ENCODE peak calls at places on chromosomes 7 and 10, in four cellular contexts. One of them, this sample, is unnamed.

GRCh38 chr10:70903262-70903921 is 15.0 kb upstream of the PCBD1 start:
- DNase-seq in heart right ventricle: peak
- DNase-seq in fibroblast of the aortic adventitia: peak
- DNase-seq in astrocyte of the spinal cord: peak
- DNase-seq in this sample: peak

GRCh38 chr10:43965918-43966570 is 317.4 kb upstream of the ZNF32 start:
- DNase-seq in fibroblast of the aortic adventitia: no peak
- DNase-seq in astrocyte of the spinal cord: no peak
- DNase-seq in heart right ventricle: no peak
- DNase-seq in this sample: no peak

GRCh38 chr7:157754416-157754790 is 417.6 kb downstream of the DNAJB6 start:
- DNase-seq in heart right ventricle: no peak
- DNase-seq in astrocyte of the spinal cord: no peak
- DNase-seq in fibroblast of the aortic adventitia: no peak
- DNase-seq in this sample: no peak

GRCh38 chr10:124745678-124746077 is 1.5 kb upstream of the FAM53B start:
- DNase-seq in fibroblast of the aortic adventitia: peak
- DNase-seq in astrocyte of the spinal cord: peak
- DNase-seq in heart right ventricle: no peak
- DNase-seq in this sample: peak

GRCh38 chr7:104898434-104898833 is 115.6 kb upstream of the KMT2E start:
- DNase-seq in fibroblast of the aortic adventitia: no peak
- DNase-seq in astrocyte of the spinal cord: no peak
- DNase-seq in heart right ventricle: no peak
- DNase-seq in this sample: no peak

GRCh38 chr10:61902448-61903183 is 1.1 kb downstream of the ARID5B start:
- DNase-seq in fibroblast of the aortic adventitia: peak
- DNase-seq in astrocyte of the spinal cord: peak
- DNase-seq in heart right ventricle: peak
- DNase-seq in this sample: peak

GRCh38 chr7:107232568-107233090 is 63.8 kb downstream of the HBP1 start:
- DNase-seq in heart right ventricle: no peak
- DNase-seq in fibroblast of the aortic adventitia: no peak
- DNase-seq in astrocyte of the spinal cord: peak
- DNase-seq in this sample: peak

GRCh38 chr7:30367561-30367960 is 83.2 kb downstream of the ZNRF2 start:
- DNase-seq in fibroblast of the aortic adventitia: no peak
- DNase-seq in heart right ventricle: no peak
- DNase-seq in astrocyte of the spinal cord: no peak
- DNase-seq in this sample: no peak

GRCh38 chr7:139716156-139716942 is 61.4 kb downstream of the HIPK2 start:
- DNase-seq in heart right ventricle: no peak
- DNase-seq in fibroblast of the aortic adventitia: no peak
- DNase-seq in astrocyte of the spinal cord: no peak
- DNase-seq in this sample: no peak

GRCh38 chr7:140517546-140518369 is 38.5 kb upstream of the MKRN1 start:
- DNase-seq in astrocyte of the spinal cord: peak
- DNase-seq in heart right ventricle: peak
- DNase-seq in fibroblast of the aortic adventitia: peak
- DNase-seq in this sample: peak

GRCh38 chr10:74556072-74556705 is 270.2 kb upstream of the KAT6B start:
- DNase-seq in heart right ventricle: no peak
- DNase-seq in fibroblast of the aortic adventitia: no peak
- DNase-seq in astrocyte of the spinal cord: no peak
- DNase-seq in this sample: no peak

GRCh38 chr7:117085769-117086463 is 132.6 kb downstream of the ST7 start:
- DNase-seq in fibroblast of the aortic adventitia: peak
- DNase-seq in heart right ventricle: no peak
- DNase-seq in astrocyte of the spinal cord: peak
- DNase-seq in this sample: peak

GRCh38 chr10:3095373-3096139 is 28.2 kb downstream of the PFKP start:
- DNase-seq in fibroblast of the aortic adventitia: peak
- DNase-seq in heart right ventricle: peak
- DNase-seq in astrocyte of the spinal cord: peak
- DNase-seq in this sample: peak

GRCh38 chr10:17120711-17121110 is 8.9 kb downstream of the CUBN start:
- DNase-seq in heart right ventricle: no peak
- DNase-seq in astrocyte of the spinal cord: no peak
- DNase-seq in fibroblast of the aortic adventitia: no peak
- DNase-seq in this sample: no peak

GRCh38 chr7:22129819-22130580 is 184.3 kb upstream of the CDCA7L start:
- DNase-seq in astrocyte of the spinal cord: peak
- DNase-seq in heart right ventricle: no peak
- DNase-seq in fibroblast of the aortic adventitia: no peak
- DNase-seq in this sample: no peak

GRCh38 chr10:19549503-19549902 is 266.7 kb upstream of the PLXDC2 start:
- DNase-seq in fibroblast of the aortic adventitia: no peak
- DNase-seq in astrocyte of the spinal cord: no peak
- DNase-seq in heart right ventricle: no peak
- DNase-seq in this sample: no peak

GRCh38 chr10:102033787-102034186 is 22.2 kb downstream of the ARMH3 start:
- DNase-seq in astrocyte of the spinal cord: no peak
- DNase-seq in heart right ventricle: no peak
- DNase-seq in fibroblast of the aortic adventitia: no peak
- DNase-seq in this sample: no peak

GRCh38 chr10:84352251-84352842 is 24.0 kb downstream of the CCSER2 start:
- DNase-seq in heart right ventricle: peak
- DNase-seq in astrocyte of the spinal cord: peak
- DNase-seq in fibroblast of the aortic adventitia: peak
- DNase-seq in this sample: peak

GRCh38 chr10:124691448-124692435 is 52.4 kb downstream of the FAM53B start:
- DNase-seq in fibroblast of the aortic adventitia: no peak
- DNase-seq in heart right ventricle: no peak
- DNase-seq in astrocyte of the spinal cord: no peak
- DNase-seq in this sample: no peak

DNA sequence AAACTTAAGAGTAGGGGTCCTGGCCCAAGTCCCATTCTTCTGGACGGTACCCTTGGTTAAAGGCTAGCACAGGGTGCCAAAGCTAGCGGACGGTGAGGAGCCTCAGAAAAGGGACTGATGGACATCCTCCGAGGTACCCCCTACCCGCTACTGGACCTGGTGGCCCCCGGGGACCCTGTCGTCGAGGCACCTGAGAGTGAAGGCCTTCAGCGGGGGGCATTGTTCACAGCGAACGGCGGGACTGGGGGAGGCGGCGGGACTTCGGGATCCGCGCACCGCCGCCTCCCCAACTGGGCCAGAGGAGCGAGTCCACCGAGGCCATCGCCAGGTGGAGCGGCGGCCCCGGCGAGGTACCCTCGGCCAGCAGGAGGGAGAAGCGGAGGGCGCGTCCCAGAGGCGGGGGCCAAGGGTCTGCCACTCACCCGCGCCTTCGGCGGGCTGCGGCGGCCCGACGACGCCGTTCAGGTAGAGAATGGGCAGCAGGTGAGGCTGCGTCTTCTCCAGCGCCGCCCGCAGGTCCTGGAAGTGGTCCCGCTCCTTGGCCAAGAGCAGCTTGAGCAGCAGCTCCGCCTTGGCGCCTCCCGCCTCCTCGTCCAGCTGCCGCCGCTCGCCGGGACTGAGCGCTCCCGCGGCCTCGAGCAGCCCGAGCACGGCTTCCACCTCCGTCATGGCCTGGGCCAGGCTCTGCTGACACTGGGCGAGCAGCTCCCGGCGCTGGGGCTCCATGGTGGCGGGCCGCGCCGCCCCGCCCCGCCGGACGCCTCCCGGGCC is 575 bp downstream of the DLG5 start:
- DNase-seq in heart right ventricle: peak
- DNase-seq in astrocyte of the spinal cord: peak
- DNase-seq in fibroblast of the aortic adventitia: no peak
- DNase-seq in this sample: peak
- TF ChIP-seq CTCF in heart right ventricle: no peak
- TF ChIP-seq CTCF in astrocyte of the spinal cord: peak
- TF ChIP-seq CTCF in fibroblast of the aortic adventitia: no peak
- TF ChIP-seq CTCF in this sample: no peak

GRCh38 chr7:47584128-47584865 is 2.4 kb upstream of the TNS3 start:
- DNase-seq in astrocyte of the spinal cord: no peak
- DNase-seq in heart right ventricle: no peak
- DNase-seq in fibroblast of the aortic adventitia: peak
- DNase-seq in this sample: no peak

GRCh38 chr7:47581821-47582747 is at the start of gene TNS3:
- DNase-seq in heart right ventricle: no peak
- DNase-seq in astrocyte of the spinal cord: no peak
- DNase-seq in fibroblast of the aortic adventitia: peak
- DNase-seq in this sample: peak

GRCh38 chr7:47580811-47581331 is 1.0 kb downstream of the TNS3 start:
- DNase-seq in astrocyte of the spinal cord: no peak
- DNase-seq in fibroblast of the aortic adventitia: peak
- DNase-seq in heart right ventricle: no peak
- DNase-seq in this sample: no peak

GRCh38 chr7:47581442-47581820 is 480 bp downstream of the TNS3 start:
- DNase-seq in fibroblast of the aortic adventitia: peak
- DNase-seq in heart right ventricle: no peak
- DNase-seq in astrocyte of the spinal cord: no peak
- DNase-seq in this sample: no peak

DNA sequence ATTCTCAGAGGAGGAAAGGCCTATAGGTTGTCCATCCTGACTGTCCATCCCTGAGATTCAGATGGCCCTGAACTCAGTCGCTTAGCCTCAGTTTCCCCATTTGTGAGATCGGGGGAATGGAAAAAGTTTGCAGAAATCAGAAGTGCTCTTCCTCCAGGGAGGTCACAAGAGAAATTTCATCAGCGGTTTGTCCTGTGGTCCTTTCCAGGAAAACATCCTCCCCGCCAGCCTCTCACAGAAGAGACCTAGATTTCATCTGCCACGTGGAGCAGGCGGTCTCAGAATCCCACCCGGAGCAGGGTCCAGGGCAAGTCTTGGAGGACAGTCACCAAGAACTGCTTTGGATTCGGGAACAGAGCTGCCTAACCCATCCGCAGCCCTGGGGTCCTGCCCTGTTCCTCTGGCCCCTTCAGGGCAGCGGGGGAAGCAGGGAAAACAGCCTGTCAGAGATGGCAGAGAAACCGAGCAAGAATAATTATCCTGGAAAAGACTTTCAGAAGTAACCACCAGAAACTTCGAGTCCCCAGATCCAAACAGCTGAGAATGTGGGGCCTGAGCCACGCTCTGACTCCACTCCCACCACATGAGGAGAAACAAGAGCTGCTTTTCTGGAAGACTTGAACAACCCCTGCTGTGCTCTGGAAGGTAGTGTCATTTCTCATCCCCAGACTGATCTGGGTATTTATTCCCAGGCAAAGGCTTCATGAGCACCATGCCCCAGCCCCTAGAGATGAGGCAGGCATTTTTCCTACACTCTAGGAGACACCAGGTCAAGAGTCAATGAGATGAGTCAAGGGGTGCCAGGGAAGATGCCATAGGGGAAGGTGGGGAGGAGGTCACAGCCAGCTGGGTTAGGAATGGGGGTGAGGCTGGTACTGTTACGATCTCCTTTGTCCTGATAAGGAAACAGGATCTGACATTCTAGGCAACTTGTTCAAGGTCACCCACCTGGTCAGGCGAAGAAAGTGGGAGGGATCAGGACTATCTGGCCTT is 1.1 kb upstream of the TNS3 start:
- DNase-seq in astrocyte of the spinal cord: peak
- DNase-seq in heart right ventricle: no peak
- DNase-seq in fibroblast of the aortic adventitia: peak
- DNase-seq in this sample: no peak
- H3K4me3 ChIP-seq in astrocyte of the spinal cord: no peak
- H3K4me3 ChIP-seq in heart right ventricle: no peak
- H3K4me3 ChIP-seq in fibroblast of the aortic adventitia: peak
- H3K4me3 ChIP-seq in this sample: no peak

DNA sequence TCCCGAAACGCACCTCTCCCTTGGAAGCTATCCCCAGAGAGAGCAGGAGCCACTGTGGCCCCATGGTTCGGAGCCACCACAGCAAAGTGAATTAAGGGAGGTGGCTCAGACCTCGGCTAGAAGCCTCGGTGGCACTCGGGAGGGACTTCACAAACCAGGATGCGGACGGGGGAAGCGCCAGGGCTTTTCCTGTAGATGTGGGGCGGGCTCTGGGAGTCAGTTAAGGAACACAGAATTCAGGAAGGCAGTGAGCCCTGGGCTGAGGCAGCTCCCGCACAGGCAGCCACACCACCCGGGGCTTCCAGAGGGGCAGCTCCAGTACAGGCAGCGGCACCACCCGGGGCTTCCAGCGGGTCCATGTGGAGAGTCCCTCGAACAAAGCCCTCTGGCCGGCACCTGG is 42.7 kb upstream of the DPYSL4 start:
- DNase-seq in fibroblast of the aortic adventitia: no peak
- DNase-seq in heart right ventricle: no peak
- DNase-seq in astrocyte of the spinal cord: no peak
- DNase-seq in this sample: no peak
- TF ChIP-seq CTCF in fibroblast of the aortic adventitia: no peak
- TF ChIP-seq CTCF in heart right ventricle: no peak
- TF ChIP-seq CTCF in astrocyte of the spinal cord: no peak
- TF ChIP-seq CTCF in this sample: no peak

GRCh38 chr10:114519756-114520288 is 115.5 kb upstream of the AFAP1L2 start:
- DNase-seq in astrocyte of the spinal cord: no peak
- DNase-seq in heart right ventricle: no peak
- DNase-seq in fibroblast of the aortic adventitia: no peak
- DNase-seq in this sample: no peak
- H3K4me3 ChIP-seq in astrocyte of the spinal cord: no peak
- H3K4me3 ChIP-seq in heart right ventricle: no peak
- H3K4me3 ChIP-seq in fibroblast of the aortic adventitia: no peak
- H3K4me3 ChIP-seq in this sample: no peak

This sample was measured in fibroblast of pulmonary artery.